ENCODE peak calls at places on chromosomes 7 and 10, in five cellular contexts. Y is Panc1, H is heart right ventricle, Q is ovary, B is fibroblast of lung. I is an unnamed sample. For H3K4me1, the result is how much of the 10 kb centered on the place peaks cover.

GRCh38 chr7:25395976-25396375 is 167.7 kb upstream of the NPVF start:
- DNase-seq in Y (no peak), H (no peak), Q (no peak), B (no peak), I (no peak)

GRCh38 chr10:65622608-65623007 is 1303.2 kb upstream of the LRRTM3 start:
- DNase-seq in Y (no peak), H (no peak), Q (no peak), B (no peak), I (no peak)

GRCh38 chr10:27658788-27659187 is 86.8 kb downstream of the MKX start:
- DNase-seq in Y (no peak), H (no peak), Q (no peak), B (peak), I (no peak)

GRCh38 chr10:17257466-17258321 is 29.7 kb downstream of the VIM start:
- DNase-seq in Y (no peak), H (peak), Q (peak), B (peak), I (peak)

GRCh38 chr10:58856508-58857240 is 319.8 kb upstream of the PHYHIPL start:
- DNase-seq in Y (peak), H (peak), Q (no peak), B (peak), I (peak)

GRCh38 chr7:40847921-40848320 is 713.1 kb downstream of the SUGCT start:
- DNase-seq in Y (no peak), H (no peak), Q (no peak), B (no peak), I (no peak)

GRCh38 chr7:158351481-158351880 is 236.1 kb downstream of the PTPRN2 start:
- DNase-seq in Y (no peak), H (peak), Q (no peak), B (no peak), I (no peak)

GRCh38 chr10:112271982-112272381 is 11.2 kb upstream of the TECTB start:
- DNase-seq in Y (no peak), H (no peak), Q (no peak), B (peak), I (no peak)

GRCh38 chr10:124917168-124917938 is 24.6 kb upstream of the ZRANB1 start:
- DNase-seq in Y (no peak), H (peak), Q (peak), B (peak), I (peak)

GRCh38 chr7:105876964-105877601 is 684 bp upstream of the ATXN7L1 start:
- DNase-seq in Y (no peak), H (peak), Q (peak), B (peak), I (peak)

GRCh38 chr7:151780626-151781025 is 96.3 kb downstream of the PRKAG2 start:
- DNase-seq in Y (no peak), H (no peak), Q (peak), B (no peak), I (no peak)

GRCh38 chr10:59283456-59284082 is 78.8 kb downstream of the FAM13C start:
- DNase-seq in Y (no peak), H (no peak), Q (no peak), B (peak), I (peak)

GRCh38 chr10:97210576-97210975 is 24.8 kb upstream of the SLIT1 start:
- DNase-seq in Y (peak), H (peak), Q (peak), B (peak), I (peak)

GRCh38 chr7:85405016-85405415 is 218.2 kb upstream of the SEMA3D start:
- DNase-seq in Y (no peak), H (no peak), Q (no peak), B (no peak), I (no peak)

GRCh38 chr10:64430690-64431323 is 909.6 kb downstream of the REEP3 start:
- DNase-seq in Y (peak), H (no peak), Q (no peak), B (no peak), I (peak)

GRCh38 chr7:70316745-70317144 is 718.5 kb downstream of the AUTS2 start:
- DNase-seq in Y (no peak), H (no peak), Q (no peak), B (no peak), I (no peak)

GRCh38 chr7:43038229-43038628 is 74.2 kb upstream of the HECW1 start:
- DNase-seq in Y (no peak), H (no peak), Q (no peak), B (peak), I (no peak)

GRCh38 chr7:139869886-139870285 is 40.8 kb downstream of the TBXAS1 start:
- DNase-seq in Y (no peak), H (no peak), Q (no peak), B (no peak), I (no peak)

GRCh38 chr7:8133955-8134733 is 127.8 kb downstream of the ICA1 start:
- DNase-seq in Y (no peak), H (no peak), Q (no peak), B (peak), I (no peak)

GRCh38 chr10:17675638-17676037 is 31.7 kb downstream of the STAM start:
- DNase-seq in Y (no peak), H (no peak), Q (no peak), B (peak), I (no peak)

GRCh38 chr10:114010316-114010715 is 33.4 kb upstream of the ADRB1 start:
- DNase-seq in Y (no peak), H (no peak), Q (no peak), B (no peak), I (no peak)
- H3K4me3 ChIP-seq in Y (no peak), H (no peak), Q (no peak), B (no peak), I (no peak)

GRCh38 chr7:156811706-156812105 is 81.3 kb downstream of the LMBR1 start:
- DNase-seq in Y (no peak), H (no peak), Q (no peak), B (no peak), I (no peak)
- H3K4me1 ChIP-seq in Y (under half), H (under half), Q (under half), B (under half), I (under half)

GRCh38 chr10:50417486-50417905 is 166.2 kb upstream of the ASAH2 start:
- DNase-seq in Y (no peak), H (no peak), Q (no peak), B (no peak), I (no peak)
- H3K27ac ChIP-seq in Y (no peak), H (peak), Q (no peak), B (peak), I (no peak)

GRCh38 chr7:49773082-49773938 is at the start of gene VWC2:
- DNase-seq in Y (no peak), H (peak), Q (peak), B (no peak), I (no peak)

GRCh38 chr7:49774459-49775064 is 1.1 kb downstream of the VWC2 start:
- DNase-seq in Y (no peak), H (peak), Q (no peak), B (no peak), I (peak)

GRCh38 chr7:49775065-49775948 is 1.9 kb downstream of the VWC2 start:
- DNase-seq in Y (no peak), H (no peak), Q (peak), B (no peak), I (peak)

GRCh38 chr7:49775949-49776443 is 2.6 kb downstream of the VWC2 start:
- DNase-seq in Y (no peak), H (no peak), Q (no peak), B (no peak), I (peak)

GRCh38 chr7:49773939-49774458 is 561 bp downstream of the VWC2 start:
- DNase-seq in Y (no peak), H (peak), Q (peak), B (no peak), I (no peak)
- H3K4me3 ChIP-seq in Y (no peak), H (peak), Q (peak), B (no peak), I (peak)

DNA sequence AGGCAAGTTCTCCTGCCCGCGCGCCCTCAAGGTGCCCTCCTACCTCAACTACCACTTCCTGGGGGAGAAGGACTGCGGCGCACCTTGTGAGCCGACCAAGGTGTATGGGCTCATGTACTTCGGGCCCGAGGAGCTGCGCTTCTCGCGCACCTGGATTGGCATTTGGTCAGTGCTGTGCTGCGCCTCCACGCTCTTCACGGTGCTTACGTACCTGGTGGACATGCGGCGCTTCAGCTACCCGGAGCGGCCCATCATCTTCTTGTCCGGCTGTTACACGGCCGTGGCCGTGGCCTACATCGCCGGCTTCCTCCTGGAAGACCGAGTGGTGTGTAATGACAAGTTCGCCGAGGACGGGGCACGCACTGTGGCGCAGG is 1.4 kb downstream of the FZD1 start:
- DNase-seq in Y (no peak), H (no peak), Q (no peak), B (peak), I (peak)
- H3K4me1 ChIP-seq in Y (under half), H (under half), Q (under half), B (under half), I (under half)

DNA sequence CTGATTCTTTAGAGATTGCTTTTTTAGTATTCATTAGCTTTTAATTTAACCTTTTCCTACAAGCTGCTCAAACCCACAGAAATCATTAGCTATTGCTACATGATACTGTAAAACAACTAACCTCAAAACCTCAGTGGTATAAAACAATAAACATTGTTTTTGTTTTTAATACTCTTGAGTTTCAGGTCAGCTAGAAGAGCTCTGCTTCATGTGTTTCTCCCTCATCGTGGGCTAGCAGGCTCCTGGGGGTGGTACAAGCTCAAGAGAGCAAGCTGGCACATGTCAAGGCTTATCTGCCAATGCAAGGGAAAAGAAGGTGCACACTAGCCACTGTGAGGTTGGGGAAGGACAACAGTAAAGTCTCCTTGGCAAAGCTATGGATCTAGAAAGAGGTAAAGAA is 232.9 kb upstream of the PHF14 start:
- DNase-seq in Y (no peak), H (no peak), Q (no peak), B (no peak), I (no peak)
- H3K27ac ChIP-seq in Y (no peak), H (no peak), Q (no peak), B (no peak), I (no peak)

GRCh38 chr7:155750255-155751125 is 61.8 kb downstream of the SHH start:
- DNase-seq in Y (no peak), H (no peak), Q (no peak), B (no peak), I (no peak)

GRCh38 chr7:155752756-155753445 is 59.4 kb downstream of the SHH start:
- DNase-seq in Y (no peak), H (no peak), Q (no peak), B (no peak), I (no peak)

GRCh38 chr7:155749578-155749977 is 62.7 kb downstream of the SHH start:
- DNase-seq in Y (no peak), H (no peak), Q (no peak), B (no peak), I (no peak)

GRCh38 chr7:155753446-155753965 is 58.8 kb downstream of the SHH start:
- DNase-seq in Y (no peak), H (no peak), Q (no peak), B (no peak), I (no peak)

GRCh38 chr7:155751409-155751808 is 60.9 kb downstream of the SHH start:
- DNase-seq in Y (no peak), H (no peak), Q (no peak), B (no peak), I (no peak)
- H3K4me3 ChIP-seq in Y (no peak), H (no peak), Q (no peak), B (no peak), I (no peak)

DNA sequence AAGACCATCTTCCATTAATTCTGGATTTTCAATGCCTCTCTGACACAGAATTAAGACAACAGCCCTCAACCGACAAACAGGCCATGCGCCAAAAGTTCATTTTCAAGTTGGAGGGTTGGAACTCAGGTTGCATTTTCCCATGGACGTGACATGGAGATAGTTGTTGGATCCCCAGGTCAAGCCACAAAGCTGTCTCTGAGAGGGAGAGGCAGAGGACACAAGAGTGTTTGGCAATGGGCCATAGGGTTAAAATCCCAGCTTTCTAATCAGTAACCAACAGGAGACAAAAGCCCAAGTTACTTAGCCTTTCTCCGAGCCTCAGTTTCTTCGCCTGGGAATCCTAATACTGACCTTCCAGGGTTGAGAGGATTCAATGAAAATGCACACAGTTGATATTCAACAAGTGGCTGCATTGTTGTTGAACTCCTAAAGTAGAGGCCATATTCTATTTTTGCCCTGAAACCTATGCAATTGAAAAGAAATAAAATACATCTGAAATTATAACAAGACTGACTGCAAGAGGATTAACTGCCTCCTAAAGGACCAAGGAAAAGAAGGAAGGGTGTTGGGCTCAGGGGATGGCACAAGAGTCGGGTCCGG is 44.3 kb downstream of the SORBS1 start:
- DNase-seq in Y (no peak), H (no peak), Q (no peak), B (no peak), I (no peak)
- H3K4me1 ChIP-seq in Y (half or more), H (half or more), Q (under half), B (under half), I (under half)

DNA sequence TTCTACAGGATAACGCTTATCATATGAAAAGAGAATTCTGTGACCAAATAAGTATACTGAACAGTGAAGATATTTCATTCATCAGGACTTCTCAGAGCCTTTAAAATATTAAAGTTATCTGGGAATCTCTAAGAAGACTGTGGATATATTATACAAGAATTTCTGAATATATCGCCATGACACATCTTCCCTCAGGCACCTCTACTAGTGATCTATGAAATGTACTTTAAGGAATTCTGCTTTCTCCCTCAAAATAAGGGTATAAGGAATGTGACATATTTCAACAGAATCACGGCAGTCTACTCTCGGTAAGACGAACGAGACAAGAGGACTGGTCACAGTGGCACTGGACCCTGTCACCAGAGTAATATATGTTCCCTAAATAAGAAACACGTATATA is 504.2 kb upstream of the PHF14 start:
- DNase-seq in Y (no peak), H (no peak), Q (no peak), B (no peak), I (no peak)
- H3K27ac ChIP-seq in Y (no peak), H (no peak), Q (no peak), B (no peak), I (no peak)

I was measured in cardiac muscle cell.